ENCODE peak calls at places on chromosomes 7 and 10, in five cellular contexts. One of them, this sample, is unnamed.

GRCh38 chr7:124762611-124763143 is 2.9 kb downstream of the GPR37 start:
- DNase-seq in transverse colon: peak; percentile 25
- DNase-seq in prostate gland: no peak
- DNase-seq in stomach: peak; percentile 37
- DNase-seq in SK-N-SH: no peak
- DNase-seq in this sample: no peak

GRCh38 chr10:37682617-37683016 is 174.8 kb downstream of the ZNF248 start:
- DNase-seq in transverse colon: no peak
- DNase-seq in prostate gland: no peak
- DNase-seq in stomach: no peak
- DNase-seq in SK-N-SH: no peak
- DNase-seq in this sample: no peak

GRCh38 chr7:77542399-77542798 is 5.3 kb downstream of the PTPN12 start:
- DNase-seq in transverse colon: no peak
- DNase-seq in prostate gland: no peak
- DNase-seq in stomach: no peak
- DNase-seq in SK-N-SH: no peak
- DNase-seq in this sample: no peak

GRCh38 chr10:72229261-72230251 is 13.5 kb upstream of the ASCC1 start:
- DNase-seq in transverse colon: no peak
- DNase-seq in prostate gland: no peak
- DNase-seq in stomach: no peak
- DNase-seq in SK-N-SH: no peak
- DNase-seq in this sample: no peak

GRCh38 chr7:152565731-152566130 is 110.2 kb downstream of the XRCC2 start:
- DNase-seq in transverse colon: no peak
- DNase-seq in prostate gland: no peak
- DNase-seq in stomach: no peak
- DNase-seq in SK-N-SH: no peak
- DNase-seq in this sample: no peak

GRCh38 chr7:155017834-155018233 is 14.9 kb upstream of the PAXIP1 start:
- DNase-seq in transverse colon: no peak
- DNase-seq in prostate gland: no peak
- DNase-seq in stomach: no peak
- DNase-seq in SK-N-SH: no peak
- DNase-seq in this sample: no peak

GRCh38 chr10:3776796-3777571 is 8.0 kb downstream of the KLF6 start:
- DNase-seq in transverse colon: peak; percentile 72
- DNase-seq in prostate gland: peak; percentile 83
- DNase-seq in stomach: peak; percentile 71
- DNase-seq in SK-N-SH: no peak
- DNase-seq in this sample: no peak

GRCh38 chr10:30999084-30999712 is 32.5 kb downstream of the ZNF438 start:
- DNase-seq in transverse colon: no peak
- DNase-seq in prostate gland: no peak
- DNase-seq in stomach: peak; percentile 30
- DNase-seq in SK-N-SH: no peak
- DNase-seq in this sample: no peak

GRCh38 chr10:73887038-73888015 is 13.0 kb upstream of the CAMK2G start:
- DNase-seq in transverse colon: peak; percentile 63
- DNase-seq in prostate gland: peak; percentile 85
- DNase-seq in stomach: peak; percentile 73
- DNase-seq in SK-N-SH: peak; percentile 59
- DNase-seq in this sample: peak; percentile 89

GRCh38 chr7:19275000-19275399 is 129.8 kb upstream of the FERD3L start:
- DNase-seq in transverse colon: no peak
- DNase-seq in prostate gland: no peak
- DNase-seq in stomach: no peak
- DNase-seq in SK-N-SH: no peak
- DNase-seq in this sample: no peak

GRCh38 chr7:150964593-150965111 is 13.5 kb downstream of the KCNH2 start:
- DNase-seq in transverse colon: peak; percentile 24
- DNase-seq in prostate gland: no peak
- DNase-seq in stomach: no peak
- DNase-seq in SK-N-SH: peak; percentile 93
- DNase-seq in this sample: no peak

GRCh38 chr7:39130740-39131538 is 153.2 kb downstream of the POU6F2 start:
- DNase-seq in transverse colon: no peak
- DNase-seq in prostate gland: no peak
- DNase-seq in stomach: no peak
- DNase-seq in SK-N-SH: no peak
- DNase-seq in this sample: no peak

GRCh38 chr10:110967645-110968044 is 48.2 kb downstream of the SHOC2 start:
- DNase-seq in transverse colon: no peak
- DNase-seq in prostate gland: no peak
- DNase-seq in stomach: no peak
- DNase-seq in SK-N-SH: no peak
- DNase-seq in this sample: no peak

GRCh38 chr10:77478248-77478963 is 159.2 kb downstream of the KCNMA1 start:
- DNase-seq in transverse colon: no peak
- DNase-seq in prostate gland: no peak
- DNase-seq in stomach: no peak
- DNase-seq in SK-N-SH: no peak
- DNase-seq in this sample: no peak

GRCh38 chr7:89029864-89030263 is 234.3 kb upstream of the TEX47 start:
- DNase-seq in transverse colon: no peak
- DNase-seq in prostate gland: no peak
- DNase-seq in stomach: no peak
- DNase-seq in SK-N-SH: no peak
- DNase-seq in this sample: no peak

GRCh38 chr7:132705146-132705545 is 128.9 kb upstream of the PLXNA4 start:
- DNase-seq in transverse colon: no peak
- DNase-seq in prostate gland: no peak
- DNase-seq in stomach: no peak
- DNase-seq in SK-N-SH: no peak
- DNase-seq in this sample: no peak

GRCh38 chr7:151238190-151238810 is 6.0 kb downstream of the CHPF2 start:
- DNase-seq in transverse colon: no peak
- DNase-seq in prostate gland: no peak
- DNase-seq in stomach: no peak
- DNase-seq in SK-N-SH: peak; percentile 24
- DNase-seq in this sample: no peak

GRCh38 chr7:42104231-42104630 is 132.8 kb downstream of the GLI3 start:
- DNase-seq in transverse colon: no peak
- DNase-seq in prostate gland: no peak
- DNase-seq in stomach: no peak
- DNase-seq in SK-N-SH: no peak
- DNase-seq in this sample: no peak

GRCh38 chr7:42102301-42102700 is 134.7 kb downstream of the GLI3 start:
- DNase-seq in transverse colon: no peak
- DNase-seq in prostate gland: no peak
- DNase-seq in stomach: no peak
- DNase-seq in SK-N-SH: no peak
- DNase-seq in this sample: no peak

GRCh38 chr7:42103020-42103419 is 134.0 kb downstream of the GLI3 start:
- DNase-seq in transverse colon: no peak
- DNase-seq in prostate gland: no peak
- DNase-seq in stomach: no peak
- DNase-seq in SK-N-SH: no peak
- DNase-seq in this sample: no peak

GRCh38 chr7:42104694-42105093 is 132.3 kb downstream of the GLI3 start:
- DNase-seq in transverse colon: no peak
- DNase-seq in prostate gland: no peak
- DNase-seq in stomach: no peak
- DNase-seq in SK-N-SH: no peak
- DNase-seq in this sample: no peak

DNA sequence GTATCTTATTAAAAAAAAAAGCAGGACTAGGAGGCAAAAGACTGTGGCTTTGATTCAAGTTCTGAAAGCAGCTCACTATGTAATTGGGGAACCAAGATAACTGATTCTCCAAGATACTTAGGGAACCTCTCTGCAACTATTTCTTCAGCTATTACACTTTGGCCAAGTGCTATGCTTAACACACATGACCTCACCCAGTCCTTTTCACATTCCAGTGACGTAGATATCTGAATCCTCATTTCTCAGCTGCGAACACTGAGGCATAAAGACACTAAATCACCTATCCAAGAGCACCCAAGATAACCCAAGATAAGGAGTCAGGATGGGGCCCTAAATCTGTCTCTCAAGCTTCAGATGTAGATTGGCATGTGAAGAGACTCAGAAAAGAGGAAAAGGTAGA is 133.6 kb downstream of the GLI3 start:
- DNase-seq in transverse colon: no peak
- DNase-seq in prostate gland: no peak
- DNase-seq in stomach: no peak
- DNase-seq in SK-N-SH: no peak
- DNase-seq in this sample: no peak
- H3K4me3 ChIP-seq in transverse colon: no peak overlapping the region
- H3K4me3 ChIP-seq in prostate gland: no peak overlapping the region
- H3K4me3 ChIP-seq in stomach: no peak overlapping the region
- H3K4me3 ChIP-seq in SK-N-SH: no peak overlapping the region
- H3K4me3 ChIP-seq in this sample: no peak overlapping the region

GRCh38 chr10:114477285-114477684 is 73.0 kb upstream of the AFAP1L2 start:
- DNase-seq in transverse colon: no peak
- DNase-seq in prostate gland: no peak
- DNase-seq in stomach: no peak
- DNase-seq in SK-N-SH: no peak
- DNase-seq in this sample: no peak
- TF ChIP-seq POLR2AphosphoS5 in transverse colon: no peak
- TF ChIP-seq POLR2AphosphoS5 in prostate gland: peak; percentile 8
- TF ChIP-seq POLR2AphosphoS5 in stomach: no peak
- TF ChIP-seq POLR2AphosphoS5 in SK-N-SH: no peak
- TF ChIP-seq POLR2AphosphoS5 in this sample: peak; percentile 78

DNA sequence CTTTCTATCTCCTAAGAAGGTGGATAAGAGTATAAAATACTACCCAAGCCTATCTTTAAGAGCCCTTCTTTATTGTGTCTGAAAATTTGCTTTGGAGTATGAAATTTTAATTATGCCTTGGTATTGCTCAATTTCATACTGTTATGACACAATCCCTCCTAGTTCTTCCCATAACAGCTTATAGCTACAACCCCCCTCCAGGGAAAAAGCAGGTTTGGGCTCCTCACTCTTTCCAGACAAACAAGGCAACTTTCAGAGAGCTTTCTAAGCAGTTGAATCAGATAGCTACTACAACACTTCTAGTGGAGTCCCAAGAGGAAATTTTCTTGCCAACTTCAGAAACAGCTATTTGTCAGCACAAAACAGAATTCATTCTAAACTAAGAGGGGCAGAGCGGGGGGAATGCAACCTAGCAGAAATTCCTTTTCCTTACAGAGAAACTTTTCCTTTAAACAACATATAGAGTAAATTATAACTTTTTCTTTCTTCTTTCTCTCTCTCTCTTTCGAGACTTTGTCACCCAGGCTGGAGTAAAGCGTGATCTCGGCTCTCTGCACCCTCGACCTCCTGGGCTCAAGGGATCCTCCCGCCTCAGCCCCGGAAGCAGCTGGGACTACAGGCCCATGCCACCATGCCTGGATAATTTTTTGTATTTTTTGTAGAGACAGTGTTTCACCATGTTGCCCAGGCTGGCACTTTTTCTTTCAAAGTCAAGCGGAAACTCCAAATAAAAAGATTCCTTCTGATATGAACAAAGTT is 26.0 kb upstream of the JMJD1C start:
- DNase-seq in transverse colon: no peak
- DNase-seq in prostate gland: no peak
- DNase-seq in stomach: no peak
- DNase-seq in SK-N-SH: no peak
- DNase-seq in this sample: no peak
- H3K4me3 ChIP-seq in transverse colon: no peak overlapping the region
- H3K4me3 ChIP-seq in prostate gland: no peak overlapping the region
- H3K4me3 ChIP-seq in stomach: no peak overlapping the region
- H3K4me3 ChIP-seq in SK-N-SH: no peak overlapping the region
- H3K4me3 ChIP-seq in this sample: no peak overlapping the region

DNA sequence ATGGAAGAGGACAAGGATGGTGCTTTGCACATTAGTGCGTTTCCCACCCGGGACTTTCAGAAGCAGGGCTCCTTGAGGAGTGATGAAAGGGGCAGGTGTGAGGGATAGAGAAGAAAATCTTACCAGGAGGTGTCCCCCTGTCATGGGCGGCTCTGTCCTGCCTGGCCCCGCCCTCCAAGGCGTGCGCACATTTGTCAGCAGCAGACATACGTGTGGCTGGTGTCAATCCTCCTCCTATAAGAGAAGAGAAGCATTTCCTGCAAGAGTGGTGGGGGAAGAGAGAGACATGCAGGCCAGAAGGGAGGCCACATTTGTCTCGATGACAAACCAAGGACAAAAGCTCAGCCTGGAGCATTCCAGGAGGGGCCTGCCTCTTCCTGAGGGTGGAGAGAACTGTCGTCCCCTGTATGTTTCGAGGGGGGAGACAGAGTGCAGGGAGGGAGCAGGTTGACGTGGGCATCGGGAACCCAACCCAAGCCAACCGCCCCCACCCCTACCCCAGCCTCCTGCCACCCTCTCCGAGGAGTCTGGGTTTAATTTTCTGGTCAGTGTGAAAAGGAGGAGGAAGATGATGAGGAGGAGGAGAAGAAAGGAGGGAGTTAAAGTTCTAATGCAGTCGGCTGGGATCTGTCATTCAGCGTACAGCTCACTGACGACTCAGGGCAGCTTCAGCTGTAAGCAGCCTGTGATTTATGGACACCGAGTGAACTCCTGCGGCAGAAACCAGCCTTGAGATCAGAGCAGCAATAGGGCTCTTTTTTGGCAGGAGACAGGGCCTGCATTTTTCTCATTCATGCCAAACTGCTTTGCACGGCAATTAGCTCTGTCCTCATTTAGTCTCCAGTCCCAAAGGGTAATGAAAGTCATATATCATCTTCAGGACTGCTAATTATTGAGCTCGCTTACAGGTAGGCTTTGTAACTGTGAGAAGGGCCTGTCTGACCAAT is 47.7 kb upstream of the COMTD1 start:
- DNase-seq in transverse colon: no peak
- DNase-seq in prostate gland: peak; percentile 54
- DNase-seq in stomach: no peak
- DNase-seq in SK-N-SH: no peak
- DNase-seq in this sample: peak; percentile 52
- TF ChIP-seq POLR2AphosphoS5 in transverse colon: no peak
- TF ChIP-seq POLR2AphosphoS5 in prostate gland: peak; percentile 42
- TF ChIP-seq POLR2AphosphoS5 in stomach: peak; percentile 17
- TF ChIP-seq POLR2AphosphoS5 in SK-N-SH: no peak
- TF ChIP-seq POLR2AphosphoS5 in this sample: no peak

DNA sequence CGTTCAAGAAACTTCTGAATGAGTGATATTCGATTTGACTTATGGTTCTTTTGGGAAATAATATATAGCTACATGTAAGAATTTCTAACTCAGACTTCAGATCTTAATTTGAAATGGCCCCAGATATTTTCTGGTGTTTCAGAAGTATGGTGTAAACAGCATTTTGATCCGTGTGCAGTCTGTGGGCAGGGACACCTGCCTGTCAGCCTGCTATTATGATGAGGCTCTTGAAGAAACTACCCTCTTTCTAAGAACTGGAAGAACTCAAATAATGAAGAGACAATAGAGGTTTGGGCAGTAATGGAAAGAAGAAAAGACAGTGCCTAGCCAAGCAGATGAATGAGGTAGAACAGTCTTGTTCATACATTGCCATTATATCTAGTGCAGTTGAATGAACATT is 256.6 kb downstream of the ARHGAP21 start:
- DNase-seq in transverse colon: no peak
- DNase-seq in prostate gland: no peak
- DNase-seq in stomach: no peak
- DNase-seq in SK-N-SH: no peak
- DNase-seq in this sample: no peak
- H3K4me3 ChIP-seq in transverse colon: peak overlapping the region; percentile 45
- H3K4me3 ChIP-seq in prostate gland: peak overlapping the region; percentile 17
- H3K4me3 ChIP-seq in stomach: peak overlapping the region; percentile 29
- H3K4me3 ChIP-seq in SK-N-SH: peak overlapping the region; percentile 38
- H3K4me3 ChIP-seq in this sample: peak overlapping the region; percentile 5

GRCh38 chr7:131021460-131021859 is 287.5 kb upstream of the KLF14 start:
- DNase-seq in transverse colon: no peak
- DNase-seq in prostate gland: no peak
- DNase-seq in stomach: no peak
- DNase-seq in SK-N-SH: no peak
- DNase-seq in this sample: no peak
- TF ChIP-seq POLR2AphosphoS5 in transverse colon: no peak
- TF ChIP-seq POLR2AphosphoS5 in prostate gland: no peak
- TF ChIP-seq POLR2AphosphoS5 in stomach: no peak
- TF ChIP-seq POLR2AphosphoS5 in SK-N-SH: no peak
- TF ChIP-seq POLR2AphosphoS5 in this sample: no peak